ENCODE peak calls at places on chromosomes 7 and 10, in five cellular contexts. T is K562, K is WTC11, G is H1, Y is GM12878. F is an unnamed sample.

GRCh38 chr7:85554294-85554877 is 367.5 kb upstream of the SEMA3D start:
- DNase-seq in K (no peak), T (peak), Y (no peak), G (no peak), F (peak)

GRCh38 chr10:100019824-100020160 is 10.0 kb upstream of the DNMBP start:
- DNase-seq in T (no peak), K (peak), G (no peak), Y (no peak), F (peak)

GRCh38 chr10:116395223-116395985 is 32.2 kb upstream of the PNLIPRP3 start:
- DNase-seq in Y (no peak), T (no peak), G (no peak), K (no peak), F (no peak)

GRCh38 chr7:70730451-70731110 is 401.4 kb upstream of the GALNT17 start:
- DNase-seq in K (no peak), T (no peak), Y (no peak), G (no peak), F (no peak)

GRCh38 chr10:49688920-49689319 is 9.5 kb downstream of the C10orf53 start:
- DNase-seq in Y (no peak), T (no peak), G (no peak), K (no peak), F (no peak)

GRCh38 chr10:16732376-16732775 is 84.8 kb downstream of the RSU1 start:
- DNase-seq in Y (no peak), T (no peak), K (no peak), G (no peak), F (no peak)

GRCh38 chr10:80460399-80461207 is 6.5 kb downstream of the TSPAN14 start:
- DNase-seq in K (peak), Y (no peak), T (no peak), G (peak), F (peak)

GRCh38 chr10:15856328-15857000 is 3.8 kb downstream of the MINDY3 start:
- DNase-seq in T (peak), Y (no peak), K (no peak), G (no peak), F (no peak)

GRCh38 chr7:155277385-155277994 is 20.2 kb upstream of the INSIG1 start:
- DNase-seq in G (no peak), K (no peak), T (no peak), Y (no peak), F (no peak)

GRCh38 chr10:97096327-97097153 is 89.2 kb downstream of the SLIT1 start:
- DNase-seq in T (no peak), G (no peak), K (no peak), Y (no peak), F (no peak)

GRCh38 chr10:126609566-126609965 is 60.9 kb downstream of the C10orf90 start:
- DNase-seq in Y (no peak), K (no peak), T (no peak), G (no peak), F (no peak)

GRCh38 chr7:132576723-132577089 is 436 bp upstream of the PLXNA4 start:
- DNase-seq in K (peak), T (no peak), G (no peak), Y (no peak), F (no peak)

GRCh38 chr10:44042926-44043602 is 341.8 kb downstream of the CXCL12 start:
- DNase-seq in K (no peak), G (peak), T (no peak), Y (no peak), F (no peak)

GRCh38 chr10:112333452-112333851 is 40.5 kb upstream of the ACSL5 start:
- DNase-seq in K (no peak), T (no peak), Y (no peak), G (no peak), F (no peak)

GRCh38 chr10:44883581-44884331 is 27.4 kb upstream of the TMEM72 start:
- DNase-seq in K (no peak), G (no peak), T (no peak), Y (no peak), F (no peak)

GRCh38 chr7:101575168-101575567 is 53.9 kb downstream of the MYL10 start:
- DNase-seq in K (peak), Y (no peak), T (no peak), G (no peak), F (no peak)

GRCh38 chr7:129295015-129295423 is 70.2 kb downstream of the AHCYL2 start:
- DNase-seq in G (no peak), T (no peak), Y (no peak), K (no peak), F (no peak)

GRCh38 chr10:58477122-58477521 is 35.5 kb upstream of the BICC1 start:
- DNase-seq in K (peak), G (no peak), Y (no peak), T (no peak), F (no peak)

GRCh38 chr10:58578366-58578765 is 65.7 kb downstream of the BICC1 start:
- DNase-seq in G (no peak), T (no peak), Y (no peak), K (no peak), F (no peak)

GRCh38 chr7:105650382-105650729 is 69.1 kb upstream of the EFCAB10 start:
- DNase-seq in T (no peak), K (no peak), G (no peak), Y (no peak), F (no peak)

GRCh38 chr10:1738950-1739349 is 1.6 kb upstream of the ADARB2 start:
- DNase-seq in Y (peak), K (no peak), G (no peak), T (no peak), F (no peak)

GRCh38 chr7:102415685-102416225 is 17.6 kb upstream of the ORAI2 start:
- DNase-seq in T (no peak), K (no peak), Y (no peak), G (no peak), F (no peak)

GRCh38 chr7:87918740-87919139 is 15.3 kb upstream of the ADAM22 start:
- DNase-seq in Y (no peak), T (no peak), G (no peak), K (no peak), F (no peak)

GRCh38 chr7:2383543-2384274 is 19.7 kb upstream of the CHST12 start:
- DNase-seq in G (no peak), K (no peak), T (no peak), Y (no peak), F (no peak)

GRCh38 chr10:19789607-19790006 is 26.6 kb upstream of the PLXDC2 start:
- DNase-seq in K (no peak), T (no peak), Y (no peak), G (no peak), F (no peak)

GRCh38 chr7:2242541-2243482 is 786 bp downstream of the NUDT1 start:
- DNase-seq in T (no peak), K (no peak), G (peak), Y (no peak), F (peak)

GRCh38 chr7:155276032-155276799 is 21.5 kb upstream of the INSIG1 start:
- DNase-seq in K (no peak), Y (no peak), G (no peak), T (no peak), F (no peak)

GRCh38 chr7:5997210-5997808 is 11.5 kb downstream of the PMS2 start:
- DNase-seq in G (no peak), K (peak), T (peak), Y (no peak), F (peak)

GRCh38 chr10:47206449-47207279 is 93.3 kb upstream of the GDF10 start:
- DNase-seq in Y (no peak), K (no peak), G (no peak), T (no peak), F (no peak)
- TF ChIP-seq ATF2 in Y (no peak), K (no peak), G (no peak), T (no peak), F (no peak)

DNA sequence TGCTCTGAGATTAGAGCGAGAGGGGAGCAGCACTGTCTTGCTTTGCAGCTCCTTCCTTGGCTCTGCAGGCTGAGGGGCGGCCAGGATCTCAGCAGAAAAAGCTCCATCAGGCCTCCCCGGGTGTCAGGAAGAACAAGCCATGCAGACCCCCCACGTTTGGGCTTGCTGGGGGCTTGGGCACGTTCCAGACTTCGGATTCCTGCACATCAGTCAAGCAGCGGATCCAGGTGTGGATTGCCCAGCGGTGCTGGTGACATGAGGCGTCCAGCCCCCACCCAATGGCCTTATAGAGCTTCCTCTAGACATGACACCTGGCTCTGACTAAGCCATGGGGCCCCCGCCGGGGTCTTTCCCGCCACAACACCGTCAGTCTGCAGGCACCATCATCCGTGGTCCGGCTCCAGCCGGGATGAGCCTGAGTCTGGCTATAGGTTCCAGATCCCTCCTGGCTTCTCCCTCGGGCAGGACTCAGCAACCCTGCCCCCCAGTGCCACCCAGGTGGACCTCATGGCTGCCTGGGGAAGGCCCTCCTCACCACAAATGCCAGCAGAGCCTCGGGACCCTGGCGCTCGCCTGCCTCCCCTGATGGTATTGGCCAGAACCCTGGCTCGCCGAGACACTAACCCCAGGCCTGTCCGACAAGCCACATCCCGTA is 467.5 kb upstream of the FOXK1 start:
- DNase-seq in K (no peak), G (no peak), T (no peak), Y (no peak), F (no peak)
- TF ChIP-seq ATF2 in K (no peak), G (no peak), T (no peak), Y (no peak), F (no peak)

DNA sequence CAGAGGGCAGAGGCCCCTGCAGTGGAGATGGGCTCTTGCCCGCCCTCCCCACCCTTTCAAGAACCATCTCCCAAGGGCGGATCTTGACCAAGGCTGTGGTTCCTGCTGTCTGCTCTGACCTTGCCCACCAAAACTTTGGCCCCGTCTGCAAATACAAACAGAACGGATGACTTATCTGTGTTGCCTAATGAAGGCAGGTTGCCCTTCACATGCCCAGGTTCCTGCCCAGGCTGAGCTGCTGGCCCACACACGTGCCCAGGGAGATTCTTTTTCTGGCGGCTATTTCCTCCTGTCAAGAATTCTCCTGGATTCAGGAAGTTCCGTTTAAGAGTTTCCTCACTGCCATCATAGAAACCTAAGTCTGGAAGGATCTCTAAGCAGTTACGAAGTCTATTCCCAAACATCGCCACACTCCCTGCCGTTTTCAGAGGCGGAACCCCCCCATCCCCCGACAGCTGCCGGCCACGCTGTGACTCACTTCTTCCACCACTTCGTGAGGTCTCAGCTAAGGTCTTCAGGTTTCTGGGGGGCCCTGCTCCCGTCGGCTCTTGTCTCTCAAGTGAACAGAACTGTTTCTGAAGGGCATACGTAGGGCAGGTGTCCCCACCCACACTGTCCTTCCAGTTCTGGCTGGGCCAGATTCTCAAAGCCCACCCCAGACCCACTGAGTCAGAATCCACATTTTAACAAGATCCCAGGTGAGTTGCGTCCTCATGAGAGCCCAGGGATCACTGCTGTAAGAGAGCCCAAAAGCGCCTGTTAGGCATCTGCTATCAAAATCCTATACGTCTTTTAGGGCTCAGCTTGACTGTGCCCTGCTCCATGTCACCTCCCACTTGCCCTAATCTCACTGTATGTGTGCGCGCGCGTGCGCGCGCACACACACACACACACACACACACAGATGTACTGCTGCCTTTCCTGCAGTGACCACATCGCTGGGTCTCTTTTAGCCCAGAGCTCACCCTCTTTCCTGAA is 78.6 kb downstream of the PROSER2 start:
- DNase-seq in Y (no peak), K (no peak), T (peak), G (no peak), F (peak)
- TF ChIP-seq ATF2 in Y (no peak), K (no peak), T (no peak), G (no peak), F (no peak)

DNA sequence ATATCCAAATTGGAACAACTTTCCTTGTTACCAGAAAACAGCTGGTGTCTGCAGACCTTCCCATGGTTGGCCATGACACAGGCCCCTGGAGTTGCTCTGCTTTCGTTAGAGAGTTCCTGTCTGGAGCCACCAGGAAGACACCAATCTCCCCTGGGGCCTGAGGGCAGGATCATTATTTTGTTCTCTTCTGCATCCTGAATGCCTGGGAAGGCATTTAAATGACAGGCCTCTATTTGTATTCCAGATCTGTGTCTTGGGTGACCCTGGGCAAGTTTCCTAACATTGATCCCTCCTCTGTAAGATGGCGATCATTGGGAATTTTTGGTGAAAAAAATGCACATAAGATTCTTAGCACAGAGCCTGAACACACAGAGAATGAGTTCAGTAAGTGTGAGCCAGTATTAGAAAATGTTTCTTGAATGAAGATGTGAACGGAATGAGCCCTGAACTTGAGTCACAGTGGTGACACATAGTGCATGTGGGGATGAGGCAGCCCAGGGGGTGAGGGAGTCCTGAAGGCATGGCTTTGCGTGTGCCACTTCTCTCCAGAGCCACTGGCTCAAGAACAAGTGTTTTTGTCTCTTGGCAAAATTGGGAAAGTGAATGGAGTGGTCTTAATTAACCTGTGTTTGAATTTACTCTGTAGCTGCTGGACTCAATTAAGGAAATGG is 28.4 kb downstream of the BMPER start:
- DNase-seq in K (no peak), G (no peak), Y (no peak), T (no peak), F (no peak)
- TF ChIP-seq ATF2 in K (no peak), G (no peak), Y (no peak), T (no peak), F (no peak)

DNA sequence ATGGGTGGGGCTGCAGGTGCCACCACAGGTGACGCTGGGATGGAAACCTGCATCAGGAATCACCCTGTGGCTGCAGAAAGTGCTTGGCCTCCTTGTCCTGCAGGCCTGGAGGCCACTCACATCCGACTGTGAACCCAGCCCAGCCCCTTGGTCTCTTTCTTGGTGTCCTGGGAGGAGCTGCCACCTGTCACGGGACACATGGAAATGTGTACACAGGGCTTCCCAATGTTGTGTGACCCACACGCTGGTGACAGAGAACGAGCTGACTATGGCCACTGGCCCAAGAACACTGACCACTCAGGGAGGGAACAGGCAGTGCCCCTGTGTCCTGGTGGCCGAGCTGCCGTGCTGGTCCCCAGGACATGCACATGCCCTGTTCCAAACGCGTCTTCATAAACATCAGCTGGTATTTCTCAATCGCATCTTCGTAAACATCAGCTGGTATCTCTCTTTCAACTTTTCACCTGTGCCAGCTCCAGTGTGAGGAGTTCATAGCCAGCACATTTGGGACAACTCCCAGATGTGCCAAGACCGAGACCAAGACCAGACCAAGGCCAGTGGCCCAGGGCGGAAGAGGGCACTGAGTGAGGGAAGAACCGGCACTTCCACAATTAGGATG is 57.9 kb upstream of the INPP5A start:
- DNase-seq in K (peak), Y (no peak), G (no peak), T (no peak), F (no peak)
- TF ChIP-seq ATF2 in K (no peak), Y (no peak), G (no peak), T (no peak), F (no peak)

GRCh38 chr10:109219935-109220334 is 703.4 kb downstream of the XPNPEP1 start:
- DNase-seq in Y (no peak), T (no peak), G (no peak), K (no peak), F (no peak)

GRCh38 chr10:109214916-109215740 is 708.2 kb downstream of the XPNPEP1 start:
- DNase-seq in T (no peak), K (no peak), Y (no peak), G (no peak), F (no peak)

DNA sequence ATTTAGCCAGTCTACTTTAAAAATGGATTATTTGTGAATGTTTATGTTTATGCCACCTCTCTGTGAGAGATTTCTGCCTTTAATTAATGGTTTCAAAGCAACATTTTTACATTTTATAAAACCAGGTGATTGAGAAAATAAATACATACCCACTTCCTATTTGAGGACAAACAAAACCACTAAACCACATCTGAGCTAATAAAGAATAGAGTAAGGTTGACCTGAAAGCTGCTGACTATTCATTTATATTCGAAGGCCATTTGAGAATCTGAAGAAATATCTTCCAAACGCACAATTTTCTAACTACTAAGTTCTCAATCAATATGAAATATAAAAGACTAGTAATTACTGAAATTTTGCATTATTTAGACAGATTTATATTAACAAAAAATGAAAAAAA is 705.1 kb downstream of the XPNPEP1 start:
- DNase-seq in G (no peak), Y (no peak), T (no peak), K (no peak), F (no peak)
- TF ChIP-seq ATF2 in G (no peak), Y (no peak), T (no peak), K (no peak), F (no peak)

DNA sequence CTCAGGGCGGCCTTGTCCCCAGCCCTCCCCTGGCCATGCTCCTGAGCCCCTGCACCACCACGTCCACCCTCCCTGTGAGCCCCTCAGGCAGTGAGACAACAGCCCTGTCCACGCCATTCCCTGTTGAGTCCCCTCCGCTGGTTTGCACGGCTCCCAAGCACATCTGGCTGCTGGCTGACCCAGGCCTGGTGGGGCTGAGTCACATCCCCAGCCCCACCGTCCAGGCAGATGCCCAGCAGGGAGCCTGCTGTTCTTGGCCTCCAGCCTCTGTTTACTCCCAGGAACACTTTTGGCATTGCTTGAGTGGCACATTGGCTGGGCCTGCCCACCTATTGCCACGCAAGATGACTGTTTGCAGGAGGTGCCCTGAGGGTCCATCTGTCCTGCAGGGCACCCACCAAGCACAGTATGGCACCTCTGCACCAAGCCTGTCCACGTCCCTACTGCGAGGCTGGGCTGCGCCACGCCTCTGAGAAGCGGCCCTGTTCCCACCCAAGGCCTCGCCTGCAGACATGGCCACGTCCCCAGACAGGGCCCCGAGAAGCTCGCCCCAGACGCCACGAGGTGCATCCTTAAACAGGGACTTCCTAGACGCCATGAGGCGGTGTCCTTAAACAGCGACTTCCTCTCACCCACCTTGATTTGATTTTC is 48.4 kb upstream of the INPP5A start:
- DNase-seq in T (no peak), Y (no peak), G (no peak), K (peak), F (no peak)
- TF ChIP-seq ATF2 in T (no peak), Y (no peak), G (no peak), K (no peak), F (no peak)

F was measured in HepG2.